ENCODE peak calls at places on chromosomes 12 and 14, in five cellular contexts. H is K562, G is SK-N-SH, Y is HCT116, T is GM12878. A is an unnamed sample.

GRCh38 chr14:100019156-100019882 is 45.9 kb upstream of the EVL start:
- DNase-seq in T (no peak), Y (no peak), H (no peak), G (peak; percentile 62), A (peak; percentile 84)

GRCh38 chr12:111467092-111467861 is 61.6 kb downstream of the SH2B3 start:
- DNase-seq in H (no peak), T (no peak), Y (no peak), G (no peak), A (peak; percentile 36)

GRCh38 chr14:50521912-50522341 is 10.4 kb downstream of the MAP4K5 start:
- DNase-seq in H (no peak), G (no peak), T (no peak), Y (no peak), A (peak; percentile 70)

GRCh38 chr14:51564986-51565604 is 86.6 kb upstream of the FRMD6 start:
- DNase-seq in Y (no peak), G (no peak), H (no peak), T (no peak), A (no peak)

GRCh38 chr12:100234591-100235304 is 32.1 kb downstream of the DEPDC4 start:
- DNase-seq in Y (peak; percentile 29), G (peak; percentile 38), T (peak; percentile 1), H (peak; percentile 20), A (peak; percentile 44)

GRCh38 chr12:96132819-96133218 is 61.4 kb upstream of the ELK3 start:
- DNase-seq in Y (no peak), T (no peak), H (peak; percentile 22), G (no peak), A (peak; percentile 38)

GRCh38 chr12:92745874-92746553 is 43.2 kb downstream of the PLEKHG7 start:
- DNase-seq in Y (peak; percentile 61), H (no peak), G (peak; percentile 10), T (no peak), A (no peak)

GRCh38 chr12:90262261-90262660 is 553.6 kb upstream of the ATP2B1 start:
- DNase-seq in T (no peak), H (no peak), Y (no peak), G (no peak), A (no peak)

GRCh38 chr14:79937433-79937832 is 273.9 kb downstream of the DIO2 start:
- DNase-seq in H (no peak), G (no peak), Y (no peak), T (no peak), A (no peak)

GRCh38 chr12:30599631-30600030 is 96.0 kb downstream of the IPO8 start:
- DNase-seq in H (no peak), T (no peak), Y (no peak), G (no peak), A (peak; percentile 97)

GRCh38 chr12:3035815-3036702 is 41.1 kb upstream of the TSPAN9 start:
- DNase-seq in G (peak; percentile 52), H (peak; percentile 23), T (no peak), Y (no peak), A (no peak)

GRCh38 chr12:51593539-51593938 is 2.5 kb downstream of the SCN8A start:
- DNase-seq in Y (no peak), T (no peak), H (no peak), G (no peak), A (peak; percentile 20)

GRCh38 chr12:50257226-50258166 is 25.8 kb downstream of the LIMA1 start:
- DNase-seq in Y (no peak), G (no peak), T (no peak), H (no peak), A (no peak)

GRCh38 chr12:94621662-94622359 is 28.5 kb downstream of the TMCC3 start:
- DNase-seq in Y (no peak), G (no peak), T (peak; percentile 87), H (no peak), A (no peak)

GRCh38 chr12:118052324-118053070 is 8.5 kb downstream of the WSB2 start:
- DNase-seq in Y (peak; percentile 97), H (no peak), G (no peak), T (no peak), A (peak; percentile 99)

GRCh38 chr14:61260939-61261776 is 20.0 kb downstream of the TMEM30B start:
- DNase-seq in Y (peak; percentile 65), T (no peak), G (no peak), H (no peak), A (peak; percentile 13)

GRCh38 chr12:57498143-57498524 is 10.3 kb downstream of the MARS1 start:
- DNase-seq in Y (no peak), G (no peak), T (no peak), H (no peak), A (no peak)

GRCh38 chr12:113766880-113767878 is 198.9 kb downstream of the RBM19 start:
- DNase-seq in H (no peak), Y (no peak), T (no peak), G (no peak), A (peak; percentile 49)

GRCh38 chr14:53390008-53390407 is 236.9 kb upstream of the DDHD1 start:
- DNase-seq in T (no peak), Y (no peak), H (no peak), G (no peak), A (no peak)

GRCh38 chr14:90739318-90740077 is 76.7 kb downstream of the TTC7B start:
- DNase-seq in Y (no peak), G (peak; percentile 73), T (no peak), H (no peak), A (no peak)

GRCh38 chr12:132152921-132153321 is 8.7 kb downstream of the NOC4L start:
- DNase-seq in Y (no peak), T (no peak), H (no peak), G (no peak), A (no peak)

GRCh38 chr12:3436496-3437060 is 54.4 kb upstream of the PRMT8 start:
- DNase-seq in G (peak; percentile 61), Y (no peak), H (no peak), T (no peak), A (no peak)

GRCh38 chr14:77144412-77145115 is 3.0 kb upstream of the ZDHHC22 start:
- DNase-seq in H (no peak), Y (no peak), G (peak; percentile 3), T (no peak), A (no peak)

GRCh38 chr12:105580841-105581352 is 250.4 kb downstream of the C12orf75 start:
- DNase-seq in H (no peak), Y (peak; percentile 8), T (no peak), G (no peak), A (no peak)

GRCh38 chr12:68119724-68120211 is 39.8 kb downstream of the IFNG start:
- DNase-seq in G (no peak), Y (no peak), H (no peak), T (peak; percentile 73), A (no peak)

GRCh38 chr12:109182041-109182839 is 65.9 kb downstream of the ACACB start:
- DNase-seq in H (no peak), Y (no peak), G (no peak), T (no peak), A (no peak)

GRCh38 chr12:60101715-60102114 is 505.9 kb downstream of the SLC16A7 start:
- DNase-seq in H (no peak), T (no peak), Y (no peak), G (no peak), A (no peak)

GRCh38 chr14:104035300-104035699 is 50.2 kb upstream of the ASPG start:
- DNase-seq in G (peak; percentile 53), Y (no peak), H (no peak), T (no peak), A (no peak)

GRCh38 chr14:104036250-104036649 is 49.2 kb upstream of the ASPG start:
- DNase-seq in H (no peak), G (no peak), Y (no peak), T (no peak), A (no peak)

GRCh38 chr14:104026024-104026423 is 59.5 kb upstream of the ASPG start:
- DNase-seq in Y (no peak), T (no peak), G (no peak), H (no peak), A (no peak)

GRCh38 chr14:104030958-104031357 is 54.5 kb upstream of the ASPG start:
- DNase-seq in G (no peak), T (no peak), H (no peak), Y (no peak), A (no peak)

DNA sequence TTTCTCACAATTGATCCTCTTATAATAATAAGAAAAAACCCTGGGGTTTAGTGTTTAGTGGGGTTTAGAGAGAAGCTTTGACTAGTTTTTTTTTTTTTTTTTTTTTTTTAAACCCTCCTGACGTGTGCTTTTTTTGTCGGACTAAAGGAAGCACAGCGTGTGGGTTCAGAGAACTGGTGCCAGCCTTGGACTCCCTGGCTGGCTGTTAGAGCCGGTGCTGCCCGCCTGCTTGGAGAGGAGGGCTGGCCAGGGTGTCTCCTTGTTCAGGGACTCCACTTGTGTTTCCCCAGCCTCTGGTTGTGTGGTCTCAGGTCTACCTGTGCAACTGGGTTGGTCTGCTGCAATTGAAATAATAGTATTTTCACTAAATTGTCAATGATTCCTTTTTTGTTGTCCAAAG is 54.1 kb upstream of the ASPG start:
- DNase-seq in H (no peak), Y (no peak), T (no peak), G (no peak), A (no peak)
- TF ChIP-seq ZBTB33 in H (no peak), Y (no peak), T (no peak), G (no peak), A (no peak)

GRCh38 chr12:116959845-116960514 is 49.2 kb downstream of the FBXW8 start:
- DNase-seq in G (peak; percentile 58), Y (no peak), H (no peak), T (peak; percentile 40), A (no peak)
- TF ChIP-seq ZBTB33 in G (no peak), Y (no peak), H (no peak), T (no peak), A (no peak)

GRCh38 chr14:73612339-73613045 is at the start of gene ACOT6:
- DNase-seq in T (no peak), G (peak; percentile 90), Y (peak; percentile 19), H (peak; percentile 53), A (peak; percentile 79)
- TF ChIP-seq ZBTB33 in T (no peak), G (no peak), Y (no peak), H (no peak), A (no peak)

GRCh38 chr14:23482814-23483128 is 13.3 kb downstream of the NGDN start:
- DNase-seq in H (no peak), T (no peak), G (no peak), Y (no peak), A (no peak)

GRCh38 chr14:23481362-23481970 is 12.0 kb downstream of the NGDN start:
- DNase-seq in T (no peak), H (peak; percentile 43), Y (no peak), G (no peak), A (no peak)

GRCh38 chr14:23485311-23485710 is 15.8 kb downstream of the NGDN start:
- DNase-seq in Y (no peak), H (no peak), G (no peak), T (no peak), A (no peak)

GRCh38 chr14:23481992-23482813 is 12.7 kb downstream of the NGDN start:
- DNase-seq in H (no peak), T (no peak), Y (no peak), G (peak; percentile 15), A (no peak)

DNA sequence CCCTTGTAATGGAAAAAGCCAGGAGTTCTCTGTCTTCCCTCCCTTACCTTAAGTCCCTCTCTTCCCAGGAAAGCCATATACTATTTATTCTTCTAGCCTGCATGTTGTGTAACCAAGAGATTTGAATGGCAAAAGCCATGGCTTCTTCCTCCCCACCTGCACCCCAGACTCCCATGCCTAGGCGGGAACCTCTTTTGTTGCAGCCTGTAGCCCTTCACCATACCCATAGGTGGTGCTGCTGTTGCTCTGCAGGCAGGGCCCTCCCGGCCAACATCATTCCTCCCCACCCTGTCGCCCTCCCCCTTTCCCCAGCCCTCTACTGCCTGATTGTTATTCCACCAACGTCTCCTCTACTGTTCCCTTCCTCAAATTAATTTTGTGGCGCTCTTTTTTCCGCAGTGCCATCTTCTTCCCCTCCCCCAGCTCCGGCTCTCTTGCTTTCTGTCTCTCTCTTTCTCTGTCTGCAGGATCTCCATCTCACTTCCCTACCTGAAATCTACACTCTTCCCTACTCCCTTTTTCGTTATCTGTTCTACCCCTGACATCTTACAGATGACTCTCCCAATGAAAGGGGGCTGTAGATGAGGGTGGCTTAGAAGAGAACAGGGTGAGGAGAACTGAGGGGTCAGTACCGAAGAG is 13.8 kb downstream of the NGDN start:
- DNase-seq in H (peak; percentile 47), T (no peak), Y (no peak), G (peak; percentile 81), A (peak; percentile 69)
- TF ChIP-seq ZBTB33 in H (no peak), T (no peak), Y (no peak), G (no peak), A (no peak)

A was measured in HepG2.